ENCODE peak calls at places on chromosome 15, in seven cellular contexts. Y is psoas muscle, W is AG04450, R is gastrocnemius medialis, B is HCT116, D is fibroblast of the aortic adventitia, T is testis. F is an unnamed sample.

GRCh38 chr15:39429898-39430357 is 151.0 kb upstream of the THBS1 start:
- DNase-seq in Y (no peak), T (no peak), R (no peak), D (peak), W (peak), B (no peak), F (no peak)

GRCh38 chr15:63465104-63465503 is 39.3 kb upstream of the USP3 start:
- DNase-seq in W (no peak), D (peak), Y (no peak), R (no peak), T (no peak), B (no peak), F (no peak)

GRCh38 chr15:38714309-38715072 is 149.9 kb upstream of the RASGRP1 start:
- DNase-seq in B (no peak), R (no peak), D (peak), W (peak), Y (no peak), T (no peak), F (no peak)

GRCh38 chr15:41860049-41860828 is 21.6 kb downstream of the PLA2G4B start:
- DNase-seq in D (no peak), Y (no peak), R (no peak), T (no peak), W (no peak), B (no peak), F (no peak)

GRCh38 chr15:43966646-43967045 is 139.8 kb downstream of the WDR76 start:
- DNase-seq in D (peak), B (no peak), R (no peak), Y (no peak), W (no peak), T (no peak), F (no peak)

GRCh38 chr15:69666441-69666882 is 213.8 kb downstream of the RPLP1 start:
- DNase-seq in Y (no peak), W (no peak), B (no peak), R (no peak), T (peak), D (peak), F (no peak)

GRCh38 chr15:85771781-85772445 is 22.8 kb downstream of the KLHL25 start:
- DNase-seq in T (no peak), B (no peak), D (peak), W (no peak), R (peak), Y (peak), F (no peak)

GRCh38 chr15:85620321-85621044 is 174.2 kb downstream of the KLHL25 start:
- DNase-seq in R (no peak), W (no peak), D (peak), T (peak), Y (no peak), B (no peak), F (no peak)

GRCh38 chr15:39833515-39833981 is 50.9 kb upstream of the FSIP1 start:
- DNase-seq in T (no peak), Y (no peak), R (no peak), B (no peak), W (no peak), D (peak), F (no peak)

GRCh38 chr15:40878785-40879184 is 4.8 kb upstream of the RHOV start:
- DNase-seq in R (no peak), W (no peak), Y (no peak), D (peak), B (no peak), T (no peak), F (no peak)

GRCh38 chr15:94367726-94368535 is 136.6 kb downstream of the MCTP2 start:
- DNase-seq in Y (no peak), R (no peak), T (no peak), D (no peak), W (no peak), B (no peak), F (no peak)

GRCh38 chr15:71051539-71051938 is 63.7 kb upstream of the THSD4 start:
- DNase-seq in W (no peak), Y (no peak), B (no peak), T (peak), D (peak), R (no peak), F (no peak)

GRCh38 chr15:40340740-40341400 is at the start of gene CCDC9B:
- DNase-seq in R (peak), B (peak), W (no peak), Y (peak), D (peak), T (peak), F (peak)

GRCh38 chr15:89052474-89052873 is 35.8 kb upstream of the ABHD2 start:
- DNase-seq in Y (no peak), R (no peak), B (no peak), T (no peak), W (peak), D (peak), F (no peak)

GRCh38 chr15:84108725-84109124 is 126.8 kb upstream of the GOLGA6L4 start:
- DNase-seq in T (no peak), R (no peak), W (no peak), B (peak), Y (no peak), D (peak), F (no peak)

GRCh38 chr15:68574051-68574450 is 4.7 kb upstream of the CORO2B start:
- DNase-seq in Y (peak), B (no peak), R (no peak), D (no peak), T (no peak), W (no peak), F (no peak)

GRCh38 chr15:63277044-63277892 is at the start of gene APH1B:
- DNase-seq in Y (peak), B (no peak), D (peak), R (peak), W (no peak), T (peak), F (peak)

GRCh38 chr15:37099321-37100108 is 834 bp downstream of the MEIS2 start:
- DNase-seq in W (no peak), Y (peak), R (no peak), T (peak), B (peak), D (peak), F (no peak)

GRCh38 chr15:36591534-36592411 is 12.3 kb downstream of the CDIN1 start:
- DNase-seq in R (no peak), D (peak), W (no peak), T (no peak), B (no peak), Y (no peak), F (no peak)

GRCh38 chr15:63487076-63487757 is 17.2 kb upstream of the USP3 start:
- DNase-seq in Y (peak), T (peak), D (peak), B (peak), W (no peak), R (peak), F (no peak)

GRCh38 chr15:62850791-62851291 is 191.7 kb upstream of the TPM1 start:
- DNase-seq in D (peak), Y (no peak), R (no peak), B (no peak), W (peak), T (no peak), F (no peak)

GRCh38 chr15:82999905-83000671 is 11.4 kb downstream of the C15orf40 start:
- DNase-seq in T (no peak), D (peak), B (no peak), R (no peak), Y (no peak), W (no peak), F (peak)

GRCh38 chr15:27561816-27562215 is 537.3 kb downstream of the OCA2 start:
- DNase-seq in B (no peak), T (no peak), R (no peak), D (no peak), Y (no peak), W (no peak), F (no peak)

GRCh38 chr15:90064931-90065681 is 37.2 kb downstream of the IDH2 start:
- DNase-seq in R (peak), T (peak), D (no peak), W (no peak), Y (peak), B (no peak), F (no peak)

GRCh38 chr15:81710328-81710727 is 335.5 kb downstream of the MEX3B start:
- DNase-seq in B (no peak), D (no peak), Y (no peak), W (no peak), T (no peak), R (no peak), F (no peak)

GRCh38 chr15:94080416-94080815 is 150.9 kb upstream of the MCTP2 start:
- DNase-seq in D (peak), Y (peak), W (no peak), B (no peak), T (no peak), R (peak), F (no peak)

GRCh38 chr15:65192016-65192415 is 6.9 kb upstream of the CLPX start:
- DNase-seq in R (no peak), B (peak), Y (no peak), D (peak), T (peak), W (no peak), F (no peak)

GRCh38 chr15:44719293-44719999 is 8.1 kb downstream of the B2M start:
- DNase-seq in T (no peak), W (no peak), D (peak), B (no peak), Y (no peak), R (no peak), F (peak)

GRCh38 chr15:85296615-85297402 is 83.6 kb upstream of the AKAP13 start:
- DNase-seq in B (peak), T (peak), R (peak), D (peak), W (peak), Y (peak), F (peak)

GRCh38 chr15:79896131-79896633 is 632 bp downstream of the MTHFS start:
- DNase-seq in Y (no peak), B (no peak), T (no peak), R (no peak), D (peak), W (no peak), F (no peak)

GRCh38 chr15:35858707-35859106 is 312.7 kb upstream of the DPH6 start:
- DNase-seq in B (no peak), T (no peak), R (no peak), D (peak), Y (no peak), W (no peak), F (no peak)

GRCh38 chr15:77637851-77638402 is 5.2 kb upstream of the LINGO1 start:
- DNase-seq in W (no peak), Y (no peak), D (no peak), R (no peak), B (no peak), T (no peak), F (no peak)

GRCh38 chr15:42413914-42414313 is 54.6 kb downstream of the CAPN3 start:
- DNase-seq in T (no peak), R (no peak), D (no peak), B (no peak), Y (no peak), W (no peak), F (no peak)

DNA sequence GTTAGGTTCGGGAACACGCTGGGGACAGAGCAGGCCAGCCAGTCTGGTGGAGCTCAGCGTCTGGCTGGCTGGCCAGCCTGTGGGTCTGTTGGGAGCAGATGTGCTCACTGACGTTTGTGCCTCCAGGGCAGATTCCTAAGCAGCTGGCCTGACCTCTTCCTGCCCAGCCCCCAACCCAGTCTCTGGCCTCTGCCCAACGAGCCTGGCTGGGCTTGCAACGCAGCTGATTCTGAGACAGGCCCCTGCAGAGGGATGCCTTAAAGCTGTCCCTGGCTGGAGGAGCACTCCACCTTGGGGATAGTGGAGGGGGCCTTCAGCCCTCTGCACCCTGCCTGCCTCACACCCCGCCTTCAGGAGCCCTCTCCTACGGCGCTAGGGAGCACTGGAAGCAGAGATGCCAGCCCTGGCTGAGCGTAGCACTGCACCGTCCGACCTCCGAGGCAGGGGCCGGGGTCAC is 46.0 kb downstream of the KLF13 start:
- DNase-seq in Y (peak), T (peak), R (peak), D (peak), W (peak), B (no peak), F (peak)
- H3K4me3 ChIP-seq in Y (no peak), T (no peak), R (no peak), D (no peak), W (no peak), B (no peak), F (no peak)

GRCh38 chr15:74132681-74133070 is 2.3 kb downstream of the ISLR2 start:
- DNase-seq in B (no peak), W (no peak), T (no peak), R (no peak), D (no peak), Y (peak), F (no peak)
- TF ChIP-seq CTCF in B (no peak), W (no peak), T (no peak), R (no peak), D (no peak), Y (no peak), F (no peak)

GRCh38 chr15:47974724-47975123 is 146.1 kb upstream of the SLC24A5 start:
- DNase-seq in Y (no peak), R (no peak), T (no peak), W (no peak), B (no peak), D (no peak), F (no peak)
- H3K4me3 ChIP-seq in Y (no peak), R (no peak), T (no peak), W (no peak), B (no peak), D (no peak), F (no peak)

GRCh38 chr15:52183562-52184173 is 7.5 kb downstream of the GNB5 start:
- DNase-seq in Y (no peak), T (peak), R (no peak), D (peak), B (no peak), W (no peak), F (no peak)
- TF ChIP-seq CTCF in Y (peak), T (peak), R (peak), D (peak), B (peak), W (peak), F (peak)

DNA sequence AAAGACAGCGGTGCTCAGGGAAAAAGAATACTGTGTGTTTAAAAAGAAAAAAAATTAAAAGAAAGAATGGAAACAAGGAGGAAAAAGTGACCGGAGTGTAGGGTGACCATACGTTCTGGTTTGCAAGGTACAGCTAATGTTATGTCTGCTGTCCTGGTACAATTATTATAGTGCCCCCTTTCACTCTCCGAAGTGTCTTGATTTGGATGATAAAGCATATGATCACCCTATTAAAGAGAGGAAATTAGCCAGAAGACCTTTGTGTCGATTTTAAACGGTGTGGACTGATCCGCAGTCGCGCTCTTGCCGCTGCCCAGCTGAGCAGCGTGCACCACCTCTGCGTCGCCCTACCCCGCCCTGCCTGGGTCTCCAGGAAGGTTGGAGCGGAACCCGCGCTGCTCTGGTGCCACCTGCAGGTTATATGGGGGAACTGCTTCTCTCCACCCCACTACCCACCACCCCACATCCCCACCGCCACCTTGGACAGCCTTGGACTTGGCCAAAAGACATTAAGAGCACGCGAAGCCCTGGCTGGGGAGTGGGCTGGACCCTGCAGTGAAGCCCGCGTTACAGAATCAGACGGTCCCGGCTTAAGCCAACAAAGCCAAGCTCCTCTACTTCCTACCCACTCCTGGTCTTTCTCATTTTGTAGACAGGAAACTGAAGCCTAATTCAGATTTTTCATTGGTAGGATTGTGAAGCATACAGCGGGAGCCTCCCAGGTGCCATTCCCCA is 41.2 kb upstream of the UBE2Q2 start:
- DNase-seq in T (peak), W (peak), R (peak), Y (peak), B (peak), D (peak), F (peak)
- H3K4me3 ChIP-seq in T (no peak), W (peak), R (peak), Y (peak), B (peak), D (peak), F (no peak)

GRCh38 chr15:66905954-66906353 is 159.4 kb upstream of the SMAD3 start:
- DNase-seq in T (no peak), W (no peak), B (no peak), Y (no peak), R (no peak), D (no peak), F (no peak)
- TF ChIP-seq CTCF in T (no peak), W (no peak), B (no peak), Y (no peak), R (no peak), D (no peak), F (no peak)

GRCh38 chr15:60713096-60714084 is 234.4 kb upstream of the ICE2 start:
- DNase-seq in B (no peak), W (peak), T (no peak), Y (no peak), R (no peak), D (peak), F (no peak)
- H3K4me3 ChIP-seq in B (no peak), W (no peak), T (no peak), Y (no peak), R (no peak), D (no peak), F (no peak)